ENCODE peak calls at places on chromosome 7, in five cellular contexts. N is HepG2, X is K562, O is H1, D is HCT116. T is an unnamed sample. For H3K4me1, the result is how much of the 10 kb centered on the place peaks cover.

GRCh38 chr7:133203490-133203889 is 49.4 kb upstream of the EXOC4 start:
- DNase-seq in X (no peak), O (no peak), N (no peak), D (no peak), T (no peak)

GRCh38 chr7:107643407-107643806 is 17.2 kb upstream of the SLC26A4 start:
- DNase-seq in D (peak), X (no peak), N (no peak), O (no peak), T (no peak)

GRCh38 chr7:48173983-48174382 is 2.7 kb downstream of the ABCA13 start:
- DNase-seq in D (no peak), X (no peak), O (no peak), N (no peak), T (no peak)

GRCh38 chr7:66960192-66960591 is 35.2 kb downstream of the SBDS start:
- DNase-seq in N (no peak), O (no peak), X (no peak), D (no peak), T (no peak)

GRCh38 chr7:93310346-93310745 is 78.2 kb downstream of the VPS50 start:
- DNase-seq in N (no peak), D (no peak), O (no peak), X (no peak), T (no peak)

GRCh38 chr7:3177271-3177670 is 123.8 kb upstream of the SDK1 start:
- DNase-seq in X (no peak), N (no peak), D (no peak), O (no peak), T (no peak)

GRCh38 chr7:74084722-74085578 is 1.3 kb downstream of the LIMK1 start:
- DNase-seq in N (no peak), O (no peak), D (no peak), X (no peak), T (no peak)

GRCh38 chr7:103106336-103107070 is 31.6 kb downstream of the ARMC10 start:
- DNase-seq in N (peak), O (peak), X (no peak), D (no peak), T (peak)

GRCh38 chr7:89023146-89023545 is 227.6 kb upstream of the TEX47 start:
- DNase-seq in N (no peak), O (no peak), X (no peak), D (no peak), T (no peak)
- H3K4me1 ChIP-seq in N (under half), O (under half), X (under half), D (under half), T (under half)

DNA sequence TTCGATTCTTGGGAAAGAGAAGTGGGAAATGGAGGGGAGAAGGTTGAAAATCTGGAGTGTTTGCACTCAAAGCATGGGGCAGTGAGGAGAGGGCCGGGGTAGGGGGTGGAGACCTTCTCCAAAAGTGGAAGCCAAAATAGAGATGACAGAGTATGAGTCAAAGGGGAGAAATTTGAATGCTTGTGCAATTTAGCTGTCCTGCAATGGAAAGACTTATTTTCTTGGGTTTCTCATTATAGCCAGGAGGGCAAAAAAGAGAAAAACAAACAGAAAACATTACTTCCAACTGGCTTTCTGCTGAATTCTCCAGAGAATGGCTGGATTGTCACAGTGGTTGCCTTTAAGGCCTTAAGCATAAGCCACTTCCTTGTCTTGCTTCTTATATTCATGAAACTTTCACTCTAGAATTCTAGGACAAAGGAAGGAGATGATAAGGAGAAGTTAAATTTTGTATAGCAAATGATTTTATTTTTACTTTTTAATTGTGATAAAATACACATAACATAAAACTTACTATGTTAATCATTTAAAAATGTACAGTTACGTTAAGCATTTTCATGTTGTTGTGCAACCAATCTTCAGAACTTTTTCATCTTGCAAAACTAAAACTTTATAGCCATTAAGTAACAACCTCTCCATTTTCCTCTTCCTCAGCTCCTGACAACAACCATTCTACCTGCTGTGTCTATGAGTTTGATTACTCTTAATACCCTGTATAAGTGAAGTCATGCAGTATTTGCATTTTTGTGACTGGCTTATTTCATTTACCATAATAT is 100.2 kb downstream of the GPR85 start:
- DNase-seq in D (no peak), N (no peak), X (no peak), O (no peak), T (no peak)
- TF ChIP-seq ZNF274 in D (no peak), N (no peak), X (no peak), O (no peak), T (no peak)

GRCh38 chr7:30162622-30163124 is 27.9 kb downstream of the MTURN start:
- DNase-seq in O (no peak), X (no peak), N (peak), D (no peak), T (no peak)

GRCh38 chr7:30164567-30164966 is 29.8 kb downstream of the MTURN start:
- DNase-seq in O (no peak), X (peak), N (peak), D (peak), T (peak)

GRCh38 chr7:30162133-30162532 is 27.3 kb downstream of the MTURN start:
- DNase-seq in O (no peak), X (peak), D (no peak), N (no peak), T (no peak)

GRCh38 chr7:30165590-30165989 is 30.8 kb downstream of the MTURN start:
- DNase-seq in N (no peak), O (no peak), D (no peak), X (no peak), T (no peak)

DNA sequence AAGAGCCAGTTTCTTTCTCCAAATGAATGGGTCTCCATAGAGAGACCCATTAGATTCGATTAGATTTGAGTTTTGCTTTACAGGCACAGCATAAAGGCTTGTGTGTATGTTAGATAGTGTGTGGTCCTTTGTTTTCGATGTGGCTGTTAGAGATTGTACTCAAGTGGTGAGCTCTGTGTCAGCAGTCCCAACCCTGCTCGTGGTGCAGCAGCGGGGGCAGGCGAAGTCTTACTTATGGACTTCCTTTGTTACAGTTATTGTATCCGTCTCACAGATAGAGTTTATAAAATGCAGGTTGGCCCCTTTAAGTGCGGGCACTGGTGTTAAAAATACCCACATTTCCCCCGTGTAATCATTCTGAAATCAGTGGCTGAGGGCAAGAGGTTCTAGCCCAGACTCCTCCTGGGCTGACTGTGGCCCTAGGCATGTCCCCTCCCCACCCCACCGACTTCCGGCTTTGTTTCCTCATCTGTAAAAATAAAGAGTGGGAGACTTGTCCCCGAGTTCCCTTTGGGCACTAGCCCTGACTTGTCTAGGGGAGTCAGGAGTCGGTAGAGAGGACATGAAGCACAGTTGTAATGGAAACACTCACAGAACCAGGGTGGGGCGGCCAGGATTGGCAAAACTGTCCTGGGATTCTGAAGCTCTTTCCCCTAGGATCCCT is 28.6 kb downstream of the MTURN start:
- DNase-seq in X (peak), D (no peak), N (peak), O (no peak), T (no peak)
- H3K4me1 ChIP-seq in X (under half), D (under half), N (half or more), O (under half), T (under half)

GRCh38 chr7:118109607-118110006 is 74.4 kb upstream of the LSM8 start:
- DNase-seq in N (peak), D (no peak), X (no peak), O (no peak), T (no peak)

GRCh38 chr7:118110178-118110577 is 73.8 kb upstream of the LSM8 start:
- DNase-seq in D (no peak), O (no peak), X (no peak), N (no peak), T (no peak)

DNA sequence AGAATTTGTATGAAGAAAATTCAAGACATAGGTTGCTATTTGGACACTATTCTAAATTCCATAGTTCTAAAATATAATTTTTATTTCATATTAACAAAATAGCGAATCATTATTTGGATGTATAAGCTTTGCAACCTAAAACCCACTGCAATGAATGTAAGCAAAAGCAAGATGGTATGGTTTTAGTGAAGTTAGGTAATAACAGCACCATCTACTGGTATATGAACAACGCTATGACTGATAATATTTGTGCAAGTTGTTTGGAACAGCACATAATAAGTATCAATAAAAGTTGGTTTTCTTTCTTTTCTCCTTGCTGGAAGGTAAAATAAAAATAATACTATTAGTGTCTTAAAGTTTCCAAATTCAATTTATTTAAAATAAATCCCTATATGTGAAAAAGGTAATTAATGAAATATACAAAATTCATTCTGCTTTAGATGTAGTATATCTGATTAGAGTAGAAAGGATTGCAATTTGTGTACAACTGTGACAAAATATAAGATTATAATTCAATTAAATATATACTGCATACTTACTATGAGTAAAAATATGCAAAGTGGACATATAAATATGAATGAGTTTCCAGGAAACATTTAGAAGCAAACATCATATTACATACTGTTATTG is 79.0 kb upstream of the LSM8 start:
- DNase-seq in N (no peak), X (peak), O (no peak), D (peak), T (no peak)
- TF ChIP-seq ZNF274 in N (no peak), X (no peak), O (no peak), D (no peak), T (no peak)

GRCh38 chr7:55026867-55027490 is 8.2 kb downstream of the EGFR start:
- DNase-seq in D (no peak), N (no peak), X (no peak), O (no peak), T (no peak)
- H3K4me1 ChIP-seq in D (under half), N (under half), X (under half), O (under half), T (under half)

GRCh38 chr7:27767374-27767773 is 27.4 kb downstream of the TAX1BP1 start:
- DNase-seq in O (no peak), N (no peak), D (no peak), X (no peak), T (no peak)
- TF ChIP-seq ZNF274 in O (no peak), N (no peak), D (no peak), X (no peak), T (no peak)

GRCh38 chr7:90111-91063 is 102.0 kb upstream of the FAM20C start:
- DNase-seq in O (peak), D (no peak), N (no peak), X (no peak), T (no peak)
- H3K4me1 ChIP-seq in O (under half), D (under half), N (under half), X (under half), T (under half)

GRCh38 chr7:150941351-150941982 is 36.7 kb downstream of the KCNH2 start:
- DNase-seq in O (no peak), X (no peak), D (no peak), N (no peak), T (no peak)
- TF ChIP-seq ZNF274 in O (no peak), X (no peak), D (no peak), N (no peak), T (no peak)

DNA sequence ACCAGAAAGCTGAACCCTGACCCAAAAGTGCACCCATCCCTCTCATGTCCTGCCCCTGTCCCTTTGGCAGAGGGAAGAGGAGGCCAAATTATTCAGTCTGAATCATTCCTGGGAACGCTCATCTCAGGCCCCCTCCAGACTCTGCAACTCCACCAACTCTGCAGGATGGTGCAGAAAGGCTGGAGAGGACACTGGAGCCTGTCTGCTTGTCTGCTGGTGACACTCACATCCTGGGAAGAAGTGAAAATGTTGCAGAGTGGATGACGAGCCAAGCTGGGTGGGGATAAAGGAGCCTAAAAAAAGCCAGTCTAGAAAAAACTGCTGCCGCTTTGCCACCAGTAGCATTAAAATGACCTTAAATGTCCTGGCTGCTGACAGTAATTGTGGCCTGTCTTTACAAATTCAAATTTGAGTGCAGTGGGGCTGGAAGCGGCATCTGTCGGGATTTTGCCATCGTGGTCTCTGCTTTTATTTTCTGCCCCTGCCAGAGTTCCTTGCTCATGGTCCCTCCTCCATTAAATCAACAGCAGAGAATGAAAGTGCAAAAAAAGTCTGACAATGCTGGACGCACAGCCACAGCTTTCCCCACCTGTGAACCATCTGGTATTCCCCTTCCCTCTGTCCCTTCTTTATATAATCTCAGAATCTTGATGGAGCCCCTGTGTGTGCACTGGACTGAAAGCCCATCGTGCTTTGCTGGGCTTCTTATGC is 63.9 kb downstream of the STK17A start:
- DNase-seq in N (no peak), X (no peak), D (no peak), O (no peak), T (no peak)
- H3K4me1 ChIP-seq in N (under half), X (under half), D (half or more), O (under half), T (under half)

GRCh38 chr7:116111429-116111828 is 80.9 kb upstream of the TFEC start:
- DNase-seq in N (no peak), O (no peak), X (no peak), D (no peak), T (no peak)

DNA sequence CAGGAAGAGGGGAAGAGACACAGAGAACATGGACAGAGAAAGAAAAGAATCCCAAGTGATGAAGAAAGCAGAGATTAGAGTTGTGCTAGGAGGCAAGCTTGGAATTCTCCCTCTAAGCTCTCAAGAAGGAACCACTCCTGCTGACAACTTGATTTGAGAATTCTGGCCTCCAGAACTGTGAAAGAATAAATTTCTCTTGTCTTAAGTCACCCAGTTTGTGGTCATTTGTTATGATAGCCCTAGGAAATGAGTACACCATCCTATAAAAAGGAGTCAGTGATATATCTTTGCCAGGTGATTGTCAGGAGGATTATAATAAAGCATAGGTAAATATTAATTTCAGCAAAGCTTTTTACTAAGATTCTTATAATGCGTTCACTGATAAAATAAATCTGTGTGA is 82.7 kb upstream of the TFEC start:
- DNase-seq in O (no peak), D (no peak), X (no peak), N (no peak), T (no peak)
- TF ChIP-seq ZNF274 in O (no peak), D (no peak), X (no peak), N (no peak), T (no peak)